ENCODE peak calls at places on chromosomes 7 and 10, in four cellular contexts. R is WTC11, G is tibial artery, Q is foreskin fibroblast. I is an unnamed sample.

GRCh38 chr10:42952358-42952757 is 124.5 kb upstream of the RET start:
- DNase-seq in R (peak; percentile 87), G (peak; percentile 40), Q (no peak), I (no peak)

GRCh38 chr7:116955801-116956514 is 2.7 kb downstream of the ST7 start:
- DNase-seq in R (no peak), G (no peak), Q (no peak), I (peak; percentile 87)

GRCh38 chr7:75842836-75843446 is 29.3 kb upstream of the CCL24 start:
- DNase-seq in R (no peak), G (no peak), Q (peak; percentile 88), I (peak; percentile 50)

GRCh38 chr7:32427769-32428291 is 62.4 kb downstream of the LSM5 start:
- DNase-seq in R (peak; percentile 96), G (peak; percentile 69), Q (peak; percentile 65), I (no peak)

GRCh38 chr10:43959854-43960415 is 311.3 kb upstream of the ZNF32 start:
- DNase-seq in R (no peak), G (peak; percentile 50), Q (no peak), I (no peak)

GRCh38 chr10:122286872-122287271 is 15.8 kb downstream of the BTBD16 start:
- DNase-seq in R (peak; percentile 34), G (peak; percentile 76), Q (peak; percentile 43), I (no peak)

GRCh38 chr10:71222541-71223364 is 10.4 kb downstream of the UNC5B start:
- DNase-seq in R (peak; percentile 46), G (peak; percentile 40), Q (peak; percentile 60), I (no peak)

GRCh38 chr10:38027992-38028391 is 17.5 kb downstream of the ZNF33A start:
- DNase-seq in R (no peak), G (no peak), Q (peak; percentile 7), I (no peak)

GRCh38 chr7:79506481-79506880 is 53.0 kb upstream of the MAGI2 start:
- DNase-seq in R (no peak), G (no peak), Q (peak; percentile 17), I (no peak)

GRCh38 chr7:155883491-155884224 is 71.4 kb upstream of the SHH start:
- DNase-seq in R (no peak), G (no peak), Q (no peak), I (no peak)

GRCh38 chr10:132421377-132422168 is 24.6 kb downstream of the PWWP2B start:
- DNase-seq in R (no peak), G (peak; percentile 93), Q (peak; percentile 53), I (no peak)

GRCh38 chr7:139771001-139771956 is 6.5 kb downstream of the HIPK2 start:
- DNase-seq in R (no peak), G (no peak), Q (peak; percentile 58), I (no peak)

GRCh38 chr7:157116762-157117161 is 22.0 kb upstream of the UBE3C start:
- DNase-seq in R (no peak), G (peak; percentile 6), Q (no peak), I (no peak)

GRCh38 chr7:113775401-113775800 is 143.4 kb downstream of the PPP1R3A start:
- DNase-seq in R (no peak), G (no peak), Q (no peak), I (no peak)

GRCh38 chr7:19971941-19972340 is 198.5 kb upstream of the TMEM196 start:
- DNase-seq in R (no peak), G (no peak), Q (no peak), I (no peak)

GRCh38 chr7:73623798-73624668 is at the start of gene MLXIPL:
- DNase-seq in R (peak; percentile 96), G (no peak), Q (peak; percentile 32), I (no peak)

GRCh38 chr10:100645609-100646008 is 99.8 kb upstream of the PAX2 start:
- DNase-seq in R (no peak), G (no peak), Q (no peak), I (no peak)

GRCh38 chr10:118615888-118616287 is 20.4 kb upstream of the PRLHR start:
- DNase-seq in R (no peak), G (no peak), Q (peak; percentile 25), I (no peak)

GRCh38 chr10:60042262-60042661 is 135.9 kb upstream of the CCDC6 start:
- DNase-seq in R (no peak), G (no peak), Q (no peak), I (no peak)

GRCh38 chr10:131095109-131095580 is 216.4 kb downstream of the TCERG1L start:
- DNase-seq in R (no peak), G (no peak), Q (no peak), I (no peak)

GRCh38 chr10:118412132-118412531 is 70.0 kb upstream of the FAM204A start:
- DNase-seq in R (no peak), G (no peak), Q (no peak), I (no peak)

GRCh38 chr10:55497893-55498499 is 697.0 kb upstream of the PCDH15 start:
- DNase-seq in R (no peak), G (no peak), Q (no peak), I (no peak)

GRCh38 chr7:64686493-64687184 is 20.7 kb downstream of the ZNF107 start:
- DNase-seq in R (no peak), G (no peak), Q (no peak), I (peak; percentile 4)

GRCh38 chr7:154480817-154481216 is 428.6 kb downstream of the DPP6 start:
- DNase-seq in R (no peak), G (no peak), Q (no peak), I (no peak)

GRCh38 chr10:72340510-72340895 is 14.2 kb downstream of the DNAJB12 start:
- DNase-seq in R (peak; percentile 90), G (peak; percentile 77), Q (no peak), I (peak; percentile 39)

GRCh38 chr7:98826811-98827231 is 43.0 kb downstream of the TMEM130 start:
- DNase-seq in R (peak; percentile 20), G (peak; percentile 98), Q (no peak), I (no peak)

GRCh38 chr10:30691601-30692015 is 62.1 kb upstream of the LYZL2 start:
- DNase-seq in R (no peak), G (no peak), Q (peak; percentile 79), I (no peak)

GRCh38 chr7:64990216-64990615 is 620 bp downstream of the ZNF117 start:
- DNase-seq in R (no peak), G (no peak), Q (no peak), I (no peak)

GRCh38 chr10:32004161-32004591 is 52.0 kb downstream of the KIF5B start:
- DNase-seq in R (peak; percentile 37), G (no peak), Q (no peak), I (no peak)

GRCh38 chr10:116324951-116325635 is 845 bp downstream of the CCDC172 start:
- DNase-seq in R (peak; percentile 26), G (no peak), Q (no peak), I (no peak)

GRCh38 chr10:97701438-97702064 is 12.0 kb upstream of the MARVELD1 start:
- DNase-seq in R (peak; percentile 44), G (peak; percentile 61), Q (peak; percentile 66), I (peak; percentile 39)

GRCh38 chr10:103124420-103125096 is 68.5 kb downstream of the NT5C2 start:
- DNase-seq in R (no peak), G (no peak), Q (no peak), I (no peak)

GRCh38 chr10:55024718-55025117 is 223.7 kb upstream of the PCDH15 start:
- DNase-seq in R (no peak), G (no peak), Q (no peak), I (no peak)

GRCh38 chr10:33666686-33667480 is 332.4 kb upstream of the NRP1 start:
- DNase-seq in R (no peak), G (no peak), Q (no peak), I (no peak)

DNA sequence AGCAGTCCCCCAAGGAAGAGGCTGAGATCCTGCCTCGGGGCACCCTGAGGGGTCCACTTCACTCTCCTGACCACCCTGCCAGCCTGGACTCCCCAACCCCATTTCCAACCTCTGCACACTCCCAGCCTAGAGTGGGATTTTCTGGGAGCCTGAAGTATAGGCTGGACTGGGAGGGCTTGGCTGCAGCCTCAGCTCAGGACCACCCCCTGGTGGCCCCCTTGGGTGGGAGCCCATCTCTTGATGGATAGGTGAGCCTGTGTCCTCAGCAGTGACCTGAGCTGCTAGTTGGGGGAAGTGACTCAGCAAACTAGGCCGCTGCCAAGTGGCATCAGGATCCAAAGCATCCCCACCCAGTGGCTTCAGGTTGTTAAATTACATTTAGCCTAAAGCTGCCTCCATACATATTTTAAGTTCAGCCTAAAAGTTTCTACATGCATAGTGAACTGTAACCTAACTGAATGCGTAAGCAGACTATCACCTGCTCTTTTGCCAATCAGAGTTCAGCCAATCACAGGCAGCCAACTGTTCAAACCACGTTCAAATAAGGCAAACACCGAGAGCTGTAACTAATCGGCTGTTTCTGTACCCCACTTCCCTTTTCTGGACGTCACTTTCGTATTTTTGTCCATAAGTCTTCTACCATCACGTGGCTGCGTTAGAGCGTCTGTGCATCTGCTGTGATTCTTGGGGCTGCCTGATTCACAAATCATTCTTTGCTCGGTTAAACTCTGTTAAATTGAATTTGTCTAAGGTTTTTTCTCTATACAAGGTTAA is 144.0 kb downstream of the PLPP4 start:
- DNase-seq in R (peak; percentile 67), G (no peak), Q (no peak), I (peak; percentile 61)
- TF ChIP-seq CTCF in R (no peak), G (no peak), Q (peak; percentile 38), I (peak; percentile 43)

GRCh38 chr10:23439452-23439919 is 611 bp downstream of the OTUD1 start:
- DNase-seq in R (peak; percentile 23), G (no peak), Q (peak; percentile 7), I (no peak)

GRCh38 chr10:23437987-23438546 is 808 bp upstream of the OTUD1 start:
- DNase-seq in R (no peak), G (no peak), Q (no peak), I (no peak)

GRCh38 chr10:23439920-23440875 is 1.3 kb downstream of the OTUD1 start:
- DNase-seq in R (peak; percentile 39), G (peak; percentile 64), Q (peak; percentile 24), I (no peak)

GRCh38 chr10:23435378-23435777 is 3.5 kb upstream of the OTUD1 start:
- DNase-seq in R (no peak), G (no peak), Q (no peak), I (no peak)

GRCh38 chr10:23438547-23439451 is at the start of gene OTUD1:
- DNase-seq in R (peak; percentile 88), G (peak; percentile 98), Q (peak; percentile 92), I (peak; percentile 68)
- TF ChIP-seq CTCF in R (no peak), G (peak; percentile 29), Q (no peak), I (no peak)

GRCh38 chr10:79981673-79982485 is 33.0 kb upstream of the SFTPD start:
- DNase-seq in R (peak; percentile 66), G (peak; percentile 71), Q (peak; percentile 28), I (no peak)
- TF ChIP-seq CTCF in R (no peak), G (no peak), Q (no peak), I (no peak)

GRCh38 chr7:137790828-137791227 is 55.9 kb downstream of the DGKI start:
- DNase-seq in R (no peak), G (no peak), Q (peak; percentile 22), I (no peak)
- TF ChIP-seq CTCF in R (no peak), G (no peak), Q (no peak), I (no peak)

DNA sequence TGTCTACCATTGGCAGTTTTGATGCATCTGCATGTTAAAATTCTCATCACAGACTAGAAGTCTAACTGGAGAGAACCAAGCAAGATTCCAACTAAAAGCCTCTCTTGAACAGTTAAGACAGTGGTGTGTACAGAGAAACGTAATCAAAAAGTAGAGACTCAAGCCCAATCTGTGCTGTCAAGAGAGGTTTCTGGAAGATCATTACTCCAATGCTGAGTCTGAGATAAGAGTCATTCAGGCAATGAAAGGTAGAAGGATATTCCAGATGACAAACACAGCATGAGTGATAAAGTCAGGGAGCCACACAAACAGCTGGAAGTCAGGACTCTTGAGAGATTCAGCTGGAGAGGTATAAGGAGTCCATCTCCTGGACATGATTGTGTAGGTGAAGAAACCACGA is 48.7 kb downstream of the IQUB start:
- DNase-seq in R (no peak), G (no peak), Q (no peak), I (no peak)
- TF ChIP-seq CTCF in R (no peak), G (no peak), Q (no peak), I (no peak)

I was measured in GM12864.